ENCODE peak calls at places on chromosome 10, in seven cellular contexts. Y is A549; F is NCI-H1092; M is germinal center; C is GM13976; S is fibroblast of the conjunctiva; U is natural killer cell treated with Interleukin-12 subunit alpha and Interleukin-12 subunit beta and Interleukin-15 and Interleukin-18, amount 100 ng/mL, for 72 hours. A is an unnamed sample.

GRCh38 chr10:128867819-128868218 is 599.2 kb upstream of the MGMT start:
- DNase-seq in F (no peak), Y (no peak), U (no peak), S (no peak), M (no peak), C (no peak), A (no peak)

GRCh38 chr10:63521389-63522128 is at the start of gene REEP3:
- DNase-seq in U (peak), C (peak), M (peak), Y (peak), S (no peak), F (peak), A (peak)

GRCh38 chr10:97914837-97915211 is 65.2 kb downstream of the GOLGA7B start:
- DNase-seq in U (peak), Y (peak), C (peak), F (peak), M (peak), S (peak), A (no peak)

GRCh38 chr10:93420091-93420490 is 62.0 kb downstream of the MYOF start:
- DNase-seq in C (no peak), F (no peak), U (no peak), Y (no peak), M (no peak), S (peak), A (no peak)

GRCh38 chr10:76036410-76036940 is 605.1 kb downstream of the LRMDA start:
- DNase-seq in M (peak), C (peak), S (peak), U (no peak), F (no peak), Y (peak), A (no peak)

GRCh38 chr10:113557389-113558321 is 4.8 kb downstream of the HABP2 start:
- DNase-seq in C (no peak), M (no peak), U (no peak), Y (no peak), S (no peak), F (no peak), A (no peak)

GRCh38 chr10:59993931-59994330 is 87.6 kb upstream of the CCDC6 start:
- DNase-seq in U (no peak), S (no peak), C (no peak), M (no peak), Y (no peak), F (no peak), A (no peak)

GRCh38 chr10:35546824-35547225 is 58.3 kb upstream of the GJD4 start:
- DNase-seq in C (no peak), F (no peak), S (no peak), U (no peak), Y (peak), M (no peak), A (no peak)

GRCh38 chr10:77940627-77941026 is 14.1 kb upstream of the DLG5 start:
- DNase-seq in S (no peak), Y (no peak), C (no peak), M (no peak), U (no peak), F (no peak), A (no peak)

GRCh38 chr10:112332509-112333228 is 41.2 kb upstream of the ACSL5 start:
- DNase-seq in S (no peak), F (no peak), Y (no peak), U (no peak), C (no peak), M (no peak), A (no peak)

GRCh38 chr10:74300651-74301050 is 149.6 kb downstream of the ADK start:
- DNase-seq in F (no peak), U (no peak), M (no peak), Y (no peak), C (no peak), S (no peak), A (no peak)

GRCh38 chr10:71911296-71911954 is 52.8 kb upstream of the CHST3 start:
- DNase-seq in U (no peak), C (no peak), M (no peak), F (no peak), S (no peak), Y (no peak), A (no peak)

GRCh38 chr10:61398730-61399129 is 54.5 kb downstream of the TMEM26 start:
- DNase-seq in F (no peak), M (no peak), C (no peak), U (no peak), S (no peak), Y (no peak), A (no peak)

GRCh38 chr10:110568055-110568735 is 700 bp downstream of the SMC3 start:
- DNase-seq in M (peak), S (no peak), F (peak), C (no peak), Y (no peak), U (peak), A (no peak)

GRCh38 chr10:97849101-97849490 is 547 bp upstream of the GOLGA7B start:
- DNase-seq in M (no peak), U (no peak), Y (no peak), S (no peak), C (no peak), F (no peak), A (peak)

GRCh38 chr10:75505840-75506506 is 74.5 kb downstream of the LRMDA start:
- DNase-seq in M (no peak), F (no peak), S (no peak), U (no peak), Y (no peak), C (no peak), A (no peak)

GRCh38 chr10:19952611-19953010 is 136.4 kb downstream of the PLXDC2 start:
- DNase-seq in F (no peak), Y (no peak), U (no peak), S (no peak), C (no peak), M (no peak), A (no peak)

GRCh38 chr10:72086466-72087391 is 1.6 kb downstream of the SPOCK2 start:
- DNase-seq in S (no peak), F (no peak), Y (no peak), C (peak), M (peak), U (no peak), A (no peak)

GRCh38 chr10:22992075-22992474 is 64.2 kb downstream of the ARMC3 start:
- DNase-seq in S (no peak), C (peak), F (no peak), M (no peak), Y (no peak), U (no peak), A (no peak)

GRCh38 chr10:48934672-48935071 is 5.0 kb downstream of the LRRC18 start:
- DNase-seq in S (no peak), C (no peak), F (no peak), Y (no peak), U (no peak), M (no peak), A (no peak)

GRCh38 chr10:17682236-17682946 is 38.4 kb downstream of the STAM start:
- DNase-seq in M (no peak), Y (no peak), S (no peak), U (no peak), F (no peak), C (no peak), A (no peak)

GRCh38 chr10:132939378-132939955 is 2.9 kb downstream of the CFAP46 start:
- DNase-seq in Y (no peak), F (no peak), M (no peak), S (no peak), U (no peak), C (no peak), A (no peak)

GRCh38 chr10:86286591-86287421 is 79.8 kb downstream of the GRID1 start:
- DNase-seq in F (no peak), Y (no peak), S (no peak), U (peak), M (no peak), C (no peak), A (no peak)

GRCh38 chr10:16520900-16521299 is 779 bp downstream of the C1QL3 start:
- DNase-seq in F (no peak), Y (no peak), M (peak), U (no peak), C (peak), S (peak), A (no peak)

GRCh38 chr10:131274883-131275282 is 36.6 kb downstream of the TCERG1L start:
- DNase-seq in C (no peak), M (no peak), S (no peak), Y (no peak), U (no peak), F (no peak), A (no peak)

GRCh38 chr10:20745556-20745955 is 151.6 kb downstream of the NEBL start:
- DNase-seq in M (no peak), Y (no peak), U (no peak), S (no peak), C (no peak), F (no peak), A (no peak)

GRCh38 chr10:44046605-44047004 is 338.3 kb downstream of the CXCL12 start:
- DNase-seq in U (no peak), C (no peak), F (no peak), Y (no peak), S (peak), M (no peak), A (no peak)

GRCh38 chr10:129814681-129815646 is 149.1 kb downstream of the EBF3 start:
- DNase-seq in C (no peak), F (no peak), M (no peak), Y (no peak), S (no peak), U (no peak), A (no peak)

GRCh38 chr10:93096901-93097300 is 23.2 kb downstream of the CYP26A1 start:
- DNase-seq in F (no peak), C (no peak), M (no peak), S (no peak), Y (no peak), U (no peak), A (no peak)

GRCh38 chr10:104033401-104033930 is 52.2 kb downstream of the COL17A1 start:
- DNase-seq in Y (no peak), C (peak), F (no peak), S (no peak), M (no peak), U (no peak), A (no peak)

GRCh38 chr10:91983403-91983802 is 59.8 kb downstream of the BTAF1 start:
- DNase-seq in M (no peak), C (no peak), F (no peak), Y (no peak), S (no peak), U (no peak), A (no peak)

A was measured in NCI-H2107.